ENCODE peak calls at places on chromosomes 7 and 10, in six cellular contexts. One of them, this sample, is unnamed. For H3K4me1 and H3K27me3, the result is how much of the 10 kb centered on the place peaks cover.

GRCh38 chr10:49634053-49634660 is 20.3 kb downstream of the CHAT start:
- DNase-seq in neuronal stem cell: no peak
- DNase-seq in left ventricle myocardium inferior: no peak
- DNase-seq in CD8-positive, alpha-beta memory T cell: no peak
- DNase-seq in ascending aorta: no peak
- DNase-seq in stomach: no peak
- DNase-seq in this sample: no peak

GRCh38 chr10:8146650-8147049 is 92.2 kb downstream of the GATA3 start:
- DNase-seq in neuronal stem cell: no peak
- DNase-seq in CD8-positive, alpha-beta memory T cell: no peak
- DNase-seq in left ventricle myocardium inferior: no peak
- DNase-seq in stomach: no peak
- DNase-seq in ascending aorta: no peak
- DNase-seq in this sample: no peak

GRCh38 chr7:18521945-18522566 is 26.5 kb downstream of the HDAC9 start:
- DNase-seq in stomach: no peak
- DNase-seq in CD8-positive, alpha-beta memory T cell: no peak
- DNase-seq in left ventricle myocardium inferior: no peak
- DNase-seq in ascending aorta: no peak
- DNase-seq in neuronal stem cell: no peak
- DNase-seq in this sample: no peak

GRCh38 chr10:8006274-8006999 is 48.1 kb upstream of the GATA3 start:
- DNase-seq in ascending aorta: no peak
- DNase-seq in CD8-positive, alpha-beta memory T cell: no peak
- DNase-seq in left ventricle myocardium inferior: no peak
- DNase-seq in neuronal stem cell: no peak
- DNase-seq in stomach: no peak
- DNase-seq in this sample: no peak

GRCh38 chr10:58666024-58666423 is 153.4 kb downstream of the BICC1 start:
- DNase-seq in stomach: no peak
- DNase-seq in ascending aorta: no peak
- DNase-seq in CD8-positive, alpha-beta memory T cell: peak
- DNase-seq in neuronal stem cell: no peak
- DNase-seq in left ventricle myocardium inferior: no peak
- DNase-seq in this sample: no peak

GRCh38 chr10:124665980-124666379 is 78.2 kb downstream of the FAM53B start:
- DNase-seq in neuronal stem cell: no peak
- DNase-seq in ascending aorta: no peak
- DNase-seq in CD8-positive, alpha-beta memory T cell: no peak
- DNase-seq in left ventricle myocardium inferior: no peak
- DNase-seq in stomach: no peak
- DNase-seq in this sample: no peak

GRCh38 chr7:111146136-111146535 is 55.2 kb downstream of the LRRN3 start:
- DNase-seq in left ventricle myocardium inferior: no peak
- DNase-seq in ascending aorta: no peak
- DNase-seq in stomach: no peak
- DNase-seq in neuronal stem cell: no peak
- DNase-seq in CD8-positive, alpha-beta memory T cell: no peak
- DNase-seq in this sample: no peak

GRCh38 chr10:47225186-47225927 is 74.6 kb upstream of the GDF10 start:
- DNase-seq in stomach: no peak
- DNase-seq in neuronal stem cell: no peak
- DNase-seq in CD8-positive, alpha-beta memory T cell: no peak
- DNase-seq in left ventricle myocardium inferior: no peak
- DNase-seq in ascending aorta: no peak
- DNase-seq in this sample: no peak

GRCh38 chr7:98186452-98187137 is 24.6 kb upstream of the BHLHA15 start:
- DNase-seq in stomach: no peak
- DNase-seq in neuronal stem cell: no peak
- DNase-seq in ascending aorta: no peak
- DNase-seq in CD8-positive, alpha-beta memory T cell: no peak
- DNase-seq in left ventricle myocardium inferior: no peak
- DNase-seq in this sample: no peak
- H3K4me3 ChIP-seq in stomach: no peak
- H3K4me3 ChIP-seq in neuronal stem cell: no peak
- H3K4me3 ChIP-seq in ascending aorta: peak
- H3K4me3 ChIP-seq in CD8-positive, alpha-beta memory T cell: no peak
- H3K4me3 ChIP-seq in left ventricle myocardium inferior: no peak
- H3K4me3 ChIP-seq in this sample: no peak

GRCh38 chr10:113067516-113067915 is 117.5 kb downstream of the TCF7L2 start:
- DNase-seq in CD8-positive, alpha-beta memory T cell: no peak
- DNase-seq in ascending aorta: no peak
- DNase-seq in stomach: no peak
- DNase-seq in left ventricle myocardium inferior: no peak
- DNase-seq in neuronal stem cell: no peak
- DNase-seq in this sample: no peak
- H3K4me1 ChIP-seq in CD8-positive, alpha-beta memory T cell: under half
- H3K4me1 ChIP-seq in ascending aorta: under half
- H3K4me1 ChIP-seq in stomach: under half
- H3K4me1 ChIP-seq in left ventricle myocardium inferior: half or more
- H3K4me1 ChIP-seq in neuronal stem cell: under half
- H3K4me1 ChIP-seq in this sample: under half

GRCh38 chr7:1368682-1369571 is 90.3 kb downstream of the MICALL2 start:
- DNase-seq in ascending aorta: no peak
- DNase-seq in stomach: no peak
- DNase-seq in left ventricle myocardium inferior: no peak
- DNase-seq in neuronal stem cell: peak
- DNase-seq in CD8-positive, alpha-beta memory T cell: peak
- DNase-seq in this sample: peak
- H3K27me3 ChIP-seq in ascending aorta: under half
- H3K27me3 ChIP-seq in stomach: half or more
- H3K27me3 ChIP-seq in left ventricle myocardium inferior: half or more
- H3K27me3 ChIP-seq in neuronal stem cell: under half
- H3K27me3 ChIP-seq in CD8-positive, alpha-beta memory T cell: under half
- H3K27me3 ChIP-seq in this sample: under half

GRCh38 chr7:103296901-103297836 is at the start of gene PMPCB:
- DNase-seq in left ventricle myocardium inferior: peak
- DNase-seq in stomach: peak
- DNase-seq in neuronal stem cell: peak
- DNase-seq in CD8-positive, alpha-beta memory T cell: peak
- DNase-seq in ascending aorta: peak
- DNase-seq in this sample: peak
- H3K4me3 ChIP-seq in left ventricle myocardium inferior: peak
- H3K4me3 ChIP-seq in stomach: peak
- H3K4me3 ChIP-seq in neuronal stem cell: peak
- H3K4me3 ChIP-seq in CD8-positive, alpha-beta memory T cell: peak
- H3K4me3 ChIP-seq in ascending aorta: peak
- H3K4me3 ChIP-seq in this sample: peak

This sample was measured in HAP-1.